ENCODE peak calls at places on chromosome 20, in nine cellular contexts. One of them, this sample, is unnamed.

GRCh38 chr20:11454966-11455799 is 462.5 kb upstream of the BTBD3 start:
- DNase-seq in CD8-positive, alpha-beta T cell: no peak
- DNase-seq in choroid plexus epithelial cell: peak; percentile 82
- DNase-seq in stimulated activated CD4-positive, alpha-beta T cell treated with anti-CD3 and anti-CD28 coated beads, Interleukin-1b, Interleukin-23, amount 100 ng/mL, for 4 hours: no peak
- DNase-seq in fibroblast of the conjunctiva: peak; percentile 26
- DNase-seq in AML-193: no peak
- DNase-seq in CD8-positive, alpha-beta memory T cell: no peak
- DNase-seq in NCI-H2171 treated with DMSO at 0.1 percent for 48 hours: no peak
- DNase-seq in effector memory CD8-positive, alpha-beta T cell: no peak
- DNase-seq in this sample: peak; percentile 15

GRCh38 chr20:16974080-16974854 is 226.1 kb downstream of the OTOR start:
- DNase-seq in CD8-positive, alpha-beta T cell: no peak
- DNase-seq in choroid plexus epithelial cell: no peak
- DNase-seq in stimulated activated CD4-positive, alpha-beta T cell treated with anti-CD3 and anti-CD28 coated beads, Interleukin-1b, Interleukin-23, amount 100 ng/mL, for 4 hours: no peak
- DNase-seq in fibroblast of the conjunctiva: no peak
- DNase-seq in AML-193: no peak
- DNase-seq in CD8-positive, alpha-beta memory T cell: no peak
- DNase-seq in NCI-H2171 treated with DMSO at 0.1 percent for 48 hours: no peak
- DNase-seq in effector memory CD8-positive, alpha-beta T cell: no peak
- DNase-seq in this sample: no peak

GRCh38 chr20:24957326-24957996 is 8.4 kb downstream of the CST7 start:
- DNase-seq in CD8-positive, alpha-beta T cell: no peak
- DNase-seq in choroid plexus epithelial cell: no peak
- DNase-seq in stimulated activated CD4-positive, alpha-beta T cell treated with anti-CD3 and anti-CD28 coated beads, Interleukin-1b, Interleukin-23, amount 100 ng/mL, for 4 hours: no peak
- DNase-seq in fibroblast of the conjunctiva: no peak
- DNase-seq in AML-193: no peak
- DNase-seq in CD8-positive, alpha-beta memory T cell: no peak
- DNase-seq in NCI-H2171 treated with DMSO at 0.1 percent for 48 hours: no peak
- DNase-seq in effector memory CD8-positive, alpha-beta T cell: no peak
- DNase-seq in this sample: no peak

GRCh38 chr20:63416109-63416430 is 54.9 kb upstream of the CHRNA4 start:
- DNase-seq in CD8-positive, alpha-beta T cell: no peak
- DNase-seq in choroid plexus epithelial cell: no peak
- DNase-seq in stimulated activated CD4-positive, alpha-beta T cell treated with anti-CD3 and anti-CD28 coated beads, Interleukin-1b, Interleukin-23, amount 100 ng/mL, for 4 hours: no peak
- DNase-seq in fibroblast of the conjunctiva: no peak
- DNase-seq in AML-193: no peak
- DNase-seq in CD8-positive, alpha-beta memory T cell: no peak
- DNase-seq in NCI-H2171 treated with DMSO at 0.1 percent for 48 hours: no peak
- DNase-seq in effector memory CD8-positive, alpha-beta T cell: no peak
- DNase-seq in this sample: no peak

GRCh38 chr20:50592282-50593004 is 82.3 kb downstream of the PTPN1 start:
- DNase-seq in CD8-positive, alpha-beta T cell: no peak
- DNase-seq in choroid plexus epithelial cell: no peak
- DNase-seq in stimulated activated CD4-positive, alpha-beta T cell treated with anti-CD3 and anti-CD28 coated beads, Interleukin-1b, Interleukin-23, amount 100 ng/mL, for 4 hours: no peak
- DNase-seq in fibroblast of the conjunctiva: no peak
- DNase-seq in AML-193: no peak
- DNase-seq in CD8-positive, alpha-beta memory T cell: no peak
- DNase-seq in NCI-H2171 treated with DMSO at 0.1 percent for 48 hours: no peak
- DNase-seq in effector memory CD8-positive, alpha-beta T cell: no peak
- DNase-seq in this sample: no peak

GRCh38 chr20:18007534-18008292 is 38.9 kb downstream of the MGME1 start:
- DNase-seq in CD8-positive, alpha-beta T cell: no peak
- DNase-seq in choroid plexus epithelial cell: peak; percentile 31
- DNase-seq in stimulated activated CD4-positive, alpha-beta T cell treated with anti-CD3 and anti-CD28 coated beads, Interleukin-1b, Interleukin-23, amount 100 ng/mL, for 4 hours: no peak
- DNase-seq in fibroblast of the conjunctiva: no peak
- DNase-seq in AML-193: no peak
- DNase-seq in CD8-positive, alpha-beta memory T cell: no peak
- DNase-seq in NCI-H2171 treated with DMSO at 0.1 percent for 48 hours: no peak
- DNase-seq in effector memory CD8-positive, alpha-beta T cell: no peak
- DNase-seq in this sample: no peak

GRCh38 chr20:40883097-40883496 is 145.5 kb upstream of the TOP1 start:
- DNase-seq in CD8-positive, alpha-beta T cell: no peak
- DNase-seq in choroid plexus epithelial cell: no peak
- DNase-seq in stimulated activated CD4-positive, alpha-beta T cell treated with anti-CD3 and anti-CD28 coated beads, Interleukin-1b, Interleukin-23, amount 100 ng/mL, for 4 hours: no peak
- DNase-seq in fibroblast of the conjunctiva: no peak
- DNase-seq in AML-193: no peak
- DNase-seq in CD8-positive, alpha-beta memory T cell: no peak
- DNase-seq in NCI-H2171 treated with DMSO at 0.1 percent for 48 hours: no peak
- DNase-seq in effector memory CD8-positive, alpha-beta T cell: no peak
- DNase-seq in this sample: no peak

GRCh38 chr20:46137816-46138215 is 19.7 kb downstream of the CD40 start:
- DNase-seq in CD8-positive, alpha-beta T cell: no peak
- DNase-seq in choroid plexus epithelial cell: no peak
- DNase-seq in stimulated activated CD4-positive, alpha-beta T cell treated with anti-CD3 and anti-CD28 coated beads, Interleukin-1b, Interleukin-23, amount 100 ng/mL, for 4 hours: no peak
- DNase-seq in fibroblast of the conjunctiva: no peak
- DNase-seq in AML-193: no peak
- DNase-seq in CD8-positive, alpha-beta memory T cell: no peak
- DNase-seq in NCI-H2171 treated with DMSO at 0.1 percent for 48 hours: no peak
- DNase-seq in effector memory CD8-positive, alpha-beta T cell: no peak
- DNase-seq in this sample: no peak

GRCh38 chr20:56875052-56875663 is 246.1 kb downstream of the TFAP2C start:
- DNase-seq in CD8-positive, alpha-beta T cell: no peak
- DNase-seq in choroid plexus epithelial cell: peak; percentile 92
- DNase-seq in stimulated activated CD4-positive, alpha-beta T cell treated with anti-CD3 and anti-CD28 coated beads, Interleukin-1b, Interleukin-23, amount 100 ng/mL, for 4 hours: no peak
- DNase-seq in fibroblast of the conjunctiva: peak; percentile 42
- DNase-seq in AML-193: no peak
- DNase-seq in CD8-positive, alpha-beta memory T cell: no peak
- DNase-seq in NCI-H2171 treated with DMSO at 0.1 percent for 48 hours: no peak
- DNase-seq in effector memory CD8-positive, alpha-beta T cell: no peak
- DNase-seq in this sample: peak; percentile 95

GRCh38 chr20:60695223-60695622 is 556.8 kb upstream of the CDH4 start:
- DNase-seq in CD8-positive, alpha-beta T cell: no peak
- DNase-seq in choroid plexus epithelial cell: peak; percentile 14
- DNase-seq in stimulated activated CD4-positive, alpha-beta T cell treated with anti-CD3 and anti-CD28 coated beads, Interleukin-1b, Interleukin-23, amount 100 ng/mL, for 4 hours: no peak
- DNase-seq in fibroblast of the conjunctiva: peak; percentile 36
- DNase-seq in AML-193: no peak
- DNase-seq in CD8-positive, alpha-beta memory T cell: no peak
- DNase-seq in NCI-H2171 treated with DMSO at 0.1 percent for 48 hours: no peak
- DNase-seq in effector memory CD8-positive, alpha-beta T cell: no peak
- DNase-seq in this sample: peak; percentile 31

GRCh38 chr20:16229813-16230212 is 343.4 kb downstream of the KIF16B start:
- DNase-seq in CD8-positive, alpha-beta T cell: no peak
- DNase-seq in choroid plexus epithelial cell: no peak
- DNase-seq in stimulated activated CD4-positive, alpha-beta T cell treated with anti-CD3 and anti-CD28 coated beads, Interleukin-1b, Interleukin-23, amount 100 ng/mL, for 4 hours: no peak
- DNase-seq in fibroblast of the conjunctiva: no peak
- DNase-seq in AML-193: no peak
- DNase-seq in CD8-positive, alpha-beta memory T cell: no peak
- DNase-seq in NCI-H2171 treated with DMSO at 0.1 percent for 48 hours: no peak
- DNase-seq in effector memory CD8-positive, alpha-beta T cell: no peak
- DNase-seq in this sample: no peak

GRCh38 chr20:54345817-54346216 is 129.6 kb upstream of the DOK5 start:
- DNase-seq in CD8-positive, alpha-beta T cell: no peak
- DNase-seq in choroid plexus epithelial cell: peak; percentile 50
- DNase-seq in stimulated activated CD4-positive, alpha-beta T cell treated with anti-CD3 and anti-CD28 coated beads, Interleukin-1b, Interleukin-23, amount 100 ng/mL, for 4 hours: no peak
- DNase-seq in fibroblast of the conjunctiva: peak; percentile 65
- DNase-seq in AML-193: no peak
- DNase-seq in CD8-positive, alpha-beta memory T cell: no peak
- DNase-seq in NCI-H2171 treated with DMSO at 0.1 percent for 48 hours: no peak
- DNase-seq in effector memory CD8-positive, alpha-beta T cell: no peak
- DNase-seq in this sample: no peak

GRCh38 chr20:64224344-64225165 is 31.0 kb upstream of the PCMTD2 start:
- DNase-seq in CD8-positive, alpha-beta T cell: no peak
- DNase-seq in choroid plexus epithelial cell: peak; percentile 93
- DNase-seq in stimulated activated CD4-positive, alpha-beta T cell treated with anti-CD3 and anti-CD28 coated beads, Interleukin-1b, Interleukin-23, amount 100 ng/mL, for 4 hours: no peak
- DNase-seq in fibroblast of the conjunctiva: peak; percentile 24
- DNase-seq in AML-193: no peak
- DNase-seq in CD8-positive, alpha-beta memory T cell: no peak
- DNase-seq in NCI-H2171 treated with DMSO at 0.1 percent for 48 hours: no peak
- DNase-seq in effector memory CD8-positive, alpha-beta T cell: no peak
- DNase-seq in this sample: peak; percentile 96

GRCh38 chr20:55252525-55252924 is 752.8 kb downstream of the CBLN4 start:
- DNase-seq in CD8-positive, alpha-beta T cell: no peak
- DNase-seq in choroid plexus epithelial cell: no peak
- DNase-seq in stimulated activated CD4-positive, alpha-beta T cell treated with anti-CD3 and anti-CD28 coated beads, Interleukin-1b, Interleukin-23, amount 100 ng/mL, for 4 hours: no peak
- DNase-seq in fibroblast of the conjunctiva: no peak
- DNase-seq in AML-193: no peak
- DNase-seq in CD8-positive, alpha-beta memory T cell: no peak
- DNase-seq in NCI-H2171 treated with DMSO at 0.1 percent for 48 hours: no peak
- DNase-seq in effector memory CD8-positive, alpha-beta T cell: no peak
- DNase-seq in this sample: no peak

GRCh38 chr20:33578510-33578909 is 83.6 kb upstream of the C20orf144 start:
- DNase-seq in CD8-positive, alpha-beta T cell: no peak
- DNase-seq in choroid plexus epithelial cell: no peak
- DNase-seq in stimulated activated CD4-positive, alpha-beta T cell treated with anti-CD3 and anti-CD28 coated beads, Interleukin-1b, Interleukin-23, amount 100 ng/mL, for 4 hours: no peak
- DNase-seq in fibroblast of the conjunctiva: peak; percentile 86
- DNase-seq in AML-193: no peak
- DNase-seq in CD8-positive, alpha-beta memory T cell: no peak
- DNase-seq in NCI-H2171 treated with DMSO at 0.1 percent for 48 hours: peak; percentile 35
- DNase-seq in effector memory CD8-positive, alpha-beta T cell: no peak
- DNase-seq in this sample: no peak

GRCh38 chr20:36298795-36299339 is 7.3 kb upstream of the DLGAP4 start:
- DNase-seq in CD8-positive, alpha-beta T cell: no peak
- DNase-seq in choroid plexus epithelial cell: no peak
- DNase-seq in stimulated activated CD4-positive, alpha-beta T cell treated with anti-CD3 and anti-CD28 coated beads, Interleukin-1b, Interleukin-23, amount 100 ng/mL, for 4 hours: no peak
- DNase-seq in fibroblast of the conjunctiva: no peak
- DNase-seq in AML-193: no peak
- DNase-seq in CD8-positive, alpha-beta memory T cell: no peak
- DNase-seq in NCI-H2171 treated with DMSO at 0.1 percent for 48 hours: no peak
- DNase-seq in effector memory CD8-positive, alpha-beta T cell: no peak
- DNase-seq in this sample: no peak

GRCh38 chr20:3658708-3659491 is 4.3 kb downstream of the GFRA4 start:
- DNase-seq in CD8-positive, alpha-beta T cell: no peak
- DNase-seq in choroid plexus epithelial cell: peak; percentile 32
- DNase-seq in stimulated activated CD4-positive, alpha-beta T cell treated with anti-CD3 and anti-CD28 coated beads, Interleukin-1b, Interleukin-23, amount 100 ng/mL, for 4 hours: no peak
- DNase-seq in fibroblast of the conjunctiva: no peak
- DNase-seq in AML-193: no peak
- DNase-seq in CD8-positive, alpha-beta memory T cell: no peak
- DNase-seq in NCI-H2171 treated with DMSO at 0.1 percent for 48 hours: no peak
- DNase-seq in effector memory CD8-positive, alpha-beta T cell: no peak
- DNase-seq in this sample: no peak

GRCh38 chr20:39875493-39876110 is 813.4 kb downstream of the MAFB start:
- DNase-seq in CD8-positive, alpha-beta T cell: no peak
- DNase-seq in choroid plexus epithelial cell: no peak
- DNase-seq in stimulated activated CD4-positive, alpha-beta T cell treated with anti-CD3 and anti-CD28 coated beads, Interleukin-1b, Interleukin-23, amount 100 ng/mL, for 4 hours: no peak
- DNase-seq in fibroblast of the conjunctiva: no peak
- DNase-seq in AML-193: no peak
- DNase-seq in CD8-positive, alpha-beta memory T cell: no peak
- DNase-seq in NCI-H2171 treated with DMSO at 0.1 percent for 48 hours: no peak
- DNase-seq in effector memory CD8-positive, alpha-beta T cell: no peak
- DNase-seq in this sample: no peak

This sample was measured in H54.